ENCODE peak calls at places on chromosomes 1 and 21, in five cellular contexts. D is HCT116, A is SK-N-SH, W is H1, V is K562. J is an unnamed sample. For H3K9me3, the result is how much of the 10 kb centered on the place peaks cover.

GRCh38 chr1:201021333-201022177 is 2.0 kb downstream of the KIF21B start:
- DNase-seq in D (no peak), A (no peak), W (no peak), V (no peak), J (no peak)

GRCh38 chr21:45130324-45130774 is 56.0 kb downstream of the ADARB1 start:
- DNase-seq in D (no peak), A (no peak), W (no peak), V (no peak), J (no peak)

GRCh38 chr1:43063394-43064219 is 104.9 kb upstream of the SLC2A1 start:
- DNase-seq in D (no peak), A (no peak), W (no peak), V (no peak), J (no peak)

GRCh38 chr1:201503397-201504176 is 3.3 kb downstream of the CSRP1 start:
- DNase-seq in D (no peak), A (no peak), W (peak), V (no peak), J (peak)

GRCh38 chr1:201649776-201650607 is 111.1 kb downstream of the NAV1 start:
- DNase-seq in D (peak), A (peak), W (peak), V (peak), J (no peak)

GRCh38 chr21:42785666-42786427 is 93.5 kb downstream of the WDR4 start:
- DNase-seq in D (no peak), A (no peak), W (no peak), V (peak), J (no peak)

GRCh38 chr21:15406791-15407190 is 323.0 kb upstream of the USP25 start:
- DNase-seq in D (no peak), A (no peak), W (no peak), V (no peak), J (no peak)

GRCh38 chr1:67738401-67738800 is 53.4 kb downstream of the GADD45A start:
- DNase-seq in D (no peak), A (no peak), W (no peak), V (no peak), J (no peak)

GRCh38 chr1:9289724-9290493 is 2.8 kb upstream of the SPSB1 start:
- DNase-seq in D (no peak), A (no peak), W (no peak), V (no peak), J (no peak)

GRCh38 chr1:27137022-27137542 is 17.8 kb downstream of the SLC9A1 start:
- DNase-seq in D (no peak), A (no peak), W (no peak), V (peak), J (no peak)

GRCh38 chr21:34986561-34987533 is 62.3 kb downstream of the RUNX1 start:
- DNase-seq in D (peak), A (no peak), W (peak), V (no peak), J (no peak)

GRCh38 chr1:36706416-36706815 is 223.7 kb upstream of the CSF3R start:
- DNase-seq in D (no peak), A (no peak), W (no peak), V (no peak), J (no peak)

GRCh38 chr1:183480971-183481431 is 8.7 kb downstream of the SMG7 start:
- DNase-seq in D (no peak), A (no peak), W (no peak), V (no peak), J (no peak)

GRCh38 chr1:207824691-207825090 is 72.8 kb downstream of the CD46 start:
- DNase-seq in D (no peak), A (no peak), W (no peak), V (no peak), J (no peak)

GRCh38 chr1:230211436-230212145 is 144.6 kb downstream of the GALNT2 start:
- DNase-seq in D (no peak), A (no peak), W (no peak), V (no peak), J (no peak)

GRCh38 chr1:156082111-156083091 is at the start of gene MEX3A:
- DNase-seq in D (no peak), A (peak), W (peak), V (peak), J (no peak)

GRCh38 chr1:113981962-113982931 is 3.0 kb downstream of the OLFML3 start:
- DNase-seq in D (no peak), A (peak), W (no peak), V (no peak), J (no peak)

GRCh38 chr1:174953657-174954435 is 45.9 kb upstream of the CACYBP start:
- DNase-seq in D (no peak), A (peak), W (no peak), V (no peak), J (no peak)

GRCh38 chr1:42979037-42979432 is 20.4 kb upstream of the SLC2A1 start:
- DNase-seq in D (no peak), A (no peak), W (no peak), V (no peak), J (no peak)

GRCh38 chr1:176994926-176995596 is 169.5 kb downstream of the ASTN1 start:
- DNase-seq in D (no peak), A (no peak), W (no peak), V (no peak), J (no peak)

GRCh38 chr1:176993587-176993986 is 170.9 kb downstream of the ASTN1 start:
- DNase-seq in D (no peak), A (no peak), W (no peak), V (no peak), J (no peak)

GRCh38 chr1:177001556-177001955 is 163.0 kb downstream of the ASTN1 start:
- DNase-seq in D (no peak), A (no peak), W (no peak), V (no peak), J (no peak)

GRCh38 chr1:176998396-176998795 is 166.1 kb downstream of the ASTN1 start:
- DNase-seq in D (no peak), A (no peak), W (no peak), V (no peak), J (no peak)

GRCh38 chr1:176996455-176997090 is 167.9 kb downstream of the ASTN1 start:
- DNase-seq in D (no peak), A (peak), W (peak), V (no peak), J (no peak)
- TF ChIP-seq SIN3A in D (no peak), A (no peak), W (no peak), V (no peak), J (no peak)

GRCh38 chr21:24308183-24308582 is 1299.1 kb downstream of the MRPL39 start:
- DNase-seq in D (no peak), A (no peak), W (no peak), V (no peak), J (no peak)
- H3K9me3 ChIP-seq in D (under half), A (under half), W (under half), V (under half), J (under half)

DNA sequence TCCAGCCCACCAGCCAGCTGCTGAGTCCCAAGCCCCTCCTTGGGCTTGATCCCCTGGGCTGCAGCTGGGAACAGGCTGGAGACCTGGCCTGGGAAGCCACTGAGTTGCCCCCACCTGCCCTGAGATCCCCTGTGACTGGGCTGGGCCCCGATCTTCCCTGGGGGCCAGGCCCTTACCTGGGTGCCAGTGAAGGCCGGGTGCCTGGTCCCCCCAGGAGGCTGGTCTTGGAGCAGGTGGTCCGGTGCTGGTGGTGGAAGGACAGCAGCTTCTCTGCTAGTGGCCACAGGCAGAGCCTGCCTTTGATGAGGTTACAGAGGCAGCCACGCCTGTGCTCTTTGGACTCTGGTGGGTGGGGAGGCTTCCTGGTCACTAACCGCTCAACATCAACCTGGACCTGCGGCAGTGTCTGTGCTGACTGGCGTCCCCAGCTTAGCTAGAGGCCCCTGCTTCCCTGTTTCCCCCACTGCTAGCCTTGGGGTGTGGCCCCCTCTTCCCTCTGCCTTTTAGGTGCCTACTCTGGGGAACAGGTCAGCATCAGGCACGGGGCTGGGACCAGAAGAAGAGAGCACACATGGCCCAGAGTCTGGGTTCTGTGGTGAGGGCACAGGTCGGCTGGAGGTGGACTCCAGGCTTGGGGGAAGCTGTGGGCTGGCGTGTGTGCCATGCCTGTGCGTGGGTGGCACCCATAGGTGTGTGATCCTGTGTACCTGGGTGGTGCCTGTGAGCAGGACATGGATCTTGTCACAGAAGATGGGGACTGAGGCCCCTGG is at the start of gene EPS8L3:
- DNase-seq in D (no peak), A (no peak), W (no peak), V (no peak), J (no peak)
- TF ChIP-seq SIN3A in D (no peak), A (no peak), W (no peak), V (no peak), J (no peak)

DNA sequence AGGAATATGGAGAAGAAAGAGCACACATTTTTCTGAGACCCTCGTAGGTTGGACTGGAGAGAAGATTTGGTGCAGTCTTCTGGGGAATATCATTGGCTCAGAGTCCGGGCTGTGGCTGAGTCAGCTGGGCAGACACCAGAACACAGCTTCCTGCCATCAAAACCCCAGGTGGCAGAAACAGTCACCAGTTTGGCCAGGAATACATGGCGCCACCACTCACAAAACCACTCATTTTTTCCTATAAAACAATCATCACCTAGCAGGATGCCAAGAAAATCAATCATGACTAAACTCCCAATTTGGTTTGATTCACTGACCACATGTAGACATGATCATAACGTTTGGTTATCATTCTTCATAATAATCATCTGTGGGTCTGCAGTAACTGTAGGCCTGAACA is 178.1 kb upstream of the PBX1 start:
- DNase-seq in D (peak), A (no peak), W (no peak), V (no peak), J (no peak)
- H3K9me3 ChIP-seq in D (under half), A (under half), W (under half), V (under half), J (under half)

J was measured in Panc1.